ENCODE peak calls at places on chromosome 9, in six cellular contexts. H is ureter; K is stimulated activated CD4-positive, alpha-beta T cell treated with anti-CD3 and anti-CD28 coated beads, Interleukin-4, amount 100 ng/mL, for 48 hours; B is stomach; E is amniotic stem cell; A is memory B cell. O is an unnamed sample.

GRCh38 chr9:95067888-95068287 is 249.6 kb downstream of the FANCC start:
- DNase-seq in K (no peak), B (no peak), H (no peak), A (no peak), E (no peak), O (no peak)

GRCh38 chr9:24245988-24246387 is 299.7 kb downstream of the IZUMO3 start:
- DNase-seq in K (no peak), H (no peak), E (peak), A (no peak), B (no peak), O (peak)

GRCh38 chr9:93116049-93116961 is 17.7 kb downstream of the NINJ1 start:
- DNase-seq in B (peak), A (no peak), K (no peak), E (no peak), H (peak), O (peak)

GRCh38 chr9:110220809-110221208 is 12.8 kb upstream of the C9orf152 start:
- DNase-seq in E (no peak), H (no peak), A (no peak), K (no peak), B (no peak), O (no peak)

GRCh38 chr9:79809931-79810330 is 238.2 kb downstream of the TLE4 start:
- DNase-seq in B (no peak), K (no peak), E (peak), H (no peak), A (no peak), O (no peak)

GRCh38 chr9:1721219-1721618 is 293.9 kb upstream of the SMARCA2 start:
- DNase-seq in K (no peak), A (no peak), H (no peak), B (no peak), E (no peak), O (no peak)

GRCh38 chr9:131252120-131252519 is 24.2 kb downstream of the FAM78A start:
- DNase-seq in K (no peak), E (no peak), A (no peak), H (no peak), B (no peak), O (peak)

GRCh38 chr9:19209188-19209587 is 21.3 kb upstream of the DENND4C start:
- DNase-seq in B (no peak), E (no peak), A (no peak), H (no peak), K (no peak), O (no peak)

GRCh38 chr9:107147134-107147533 is 135.9 kb upstream of the RAD23B start:
- DNase-seq in A (no peak), E (no peak), H (no peak), K (no peak), B (no peak), O (no peak)

GRCh38 chr9:133260334-133261102 is 14.5 kb downstream of the ABO start:
- DNase-seq in A (no peak), H (no peak), K (no peak), B (no peak), E (no peak), O (no peak)

GRCh38 chr9:4788703-4789102 is 4.0 kb upstream of the RCL1 start:
- DNase-seq in K (no peak), A (no peak), B (no peak), H (no peak), E (no peak), O (no peak)

GRCh38 chr9:16329699-16330113 is 540.8 kb downstream of the BNC2 start:
- DNase-seq in K (no peak), H (no peak), A (no peak), B (no peak), E (no peak), O (no peak)

GRCh38 chr9:95874989-95875304 is 544 bp upstream of the ERCC6L2 start:
- DNase-seq in B (peak), A (peak), E (no peak), H (peak), K (peak), O (peak)

GRCh38 chr9:69606089-69606488 is 66.1 kb downstream of the APBA1 start:
- DNase-seq in B (no peak), H (no peak), E (no peak), K (no peak), A (no peak), O (no peak)

GRCh38 chr9:130421802-130422276 is 22.9 kb upstream of the ASS1 start:
- DNase-seq in E (no peak), H (no peak), K (no peak), B (no peak), A (no peak), O (no peak)

GRCh38 chr9:111386386-111386785 is 56.4 kb upstream of the OR2K2 start:
- DNase-seq in B (no peak), H (no peak), A (no peak), E (no peak), K (no peak), O (no peak)

GRCh38 chr9:4836676-4837075 is 43.9 kb downstream of the RCL1 start:
- DNase-seq in B (no peak), E (no peak), A (no peak), K (no peak), H (no peak), O (no peak)

GRCh38 chr9:24625097-24625496 is 79.4 kb upstream of the IZUMO3 start:
- DNase-seq in H (no peak), B (no peak), E (no peak), K (no peak), A (no peak), O (no peak)

GRCh38 chr9:123267481-123268239 is 726 bp downstream of the STRBP start:
- DNase-seq in K (no peak), E (no peak), H (peak), B (peak), A (peak), O (no peak)

GRCh38 chr9:130444565-130445221 is at the start of gene ASS1:
- DNase-seq in H (peak), K (peak), B (peak), E (no peak), A (peak), O (no peak)

GRCh38 chr9:135712571-135713295 is 10.7 kb downstream of the KCNT1 start:
- DNase-seq in K (no peak), B (no peak), H (no peak), A (no peak), E (no peak), O (no peak)

GRCh38 chr9:136964171-136964689 is 12.2 kb downstream of the LCN12 start:
- DNase-seq in A (no peak), B (peak), K (no peak), H (no peak), E (no peak), O (no peak)

GRCh38 chr9:14119694-14120514 is 194.0 kb downstream of the NFIB start:
- DNase-seq in K (no peak), H (no peak), B (no peak), A (no peak), E (no peak), O (no peak)

GRCh38 chr9:71822455-71822854 is 54.1 kb upstream of the CEMIP2 start:
- DNase-seq in A (no peak), K (no peak), B (no peak), E (no peak), H (no peak), O (no peak)

GRCh38 chr9:76161103-76161502 is 233.1 kb downstream of the RFK start:
- DNase-seq in K (no peak), B (no peak), E (no peak), H (no peak), A (no peak), O (no peak)